ENCODE peak calls at places on chromosomes 13 and 19, in six cellular contexts. C is body of pancreas, W is esophagus squamous epithelium, K is left lung, S is thoracic aorta, N is ascending aorta. M is an unnamed sample.

GRCh38 chr13:113084943-113085540 is 20.5 kb upstream of the F7 start:
- DNase-seq in C (no peak), W (no peak), K (no peak), S (no peak), N (no peak), M (no peak)

GRCh38 chr13:109494955-109495354 is 291.4 kb downstream of the IRS2 start:
- DNase-seq in C (no peak), W (no peak), K (no peak), S (no peak), N (no peak), M (no peak)

GRCh38 chr13:26699197-26699490 is 61.4 kb downstream of the GPR12 start:
- DNase-seq in C (no peak), W (no peak), K (no peak), S (no peak), N (no peak), M (no peak)

GRCh38 chr13:108769213-108770070 is 140.0 kb downstream of the MYO16 start:
- DNase-seq in C (no peak), W (no peak), K (no peak), S (no peak), N (no peak), M (no peak)

GRCh38 chr19:49097453-49098288 is 12.4 kb downstream of the SNRNP70 start:
- DNase-seq in C (peak), W (no peak), K (peak), S (no peak), N (peak), M (peak)

GRCh38 chr13:99922631-99923404 is 48.7 kb downstream of the ZIC5 start:
- DNase-seq in C (no peak), W (no peak), K (no peak), S (no peak), N (no peak), M (no peak)

GRCh38 chr19:38666662-38667448 is 19.4 kb downstream of the ACTN4 start:
- DNase-seq in C (peak), W (no peak), K (no peak), S (no peak), N (peak), M (no peak)

GRCh38 chr13:85974604-85975366 is 175.6 kb upstream of the SLITRK6 start:
- DNase-seq in C (no peak), W (no peak), K (no peak), S (no peak), N (no peak), M (no peak)

GRCh38 chr19:15252398-15253018 is 20.3 kb upstream of the EPHX3 start:
- DNase-seq in C (no peak), W (no peak), K (no peak), S (no peak), N (peak), M (no peak)
- TF ChIP-seq CTCF in C (no peak), W (peak), K (no peak), S (peak), N (peak), M (peak)

GRCh38 chr19:29965529-29965928 is 23.5 kb downstream of the URI1 start:
- DNase-seq in C (no peak), W (no peak), K (no peak), S (no peak), N (no peak), M (peak)

GRCh38 chr19:29963576-29963975 is 21.5 kb downstream of the URI1 start:
- DNase-seq in C (peak), W (no peak), K (no peak), S (no peak), N (no peak), M (no peak)

GRCh38 chr19:29962777-29963176 is 20.7 kb downstream of the URI1 start:
- DNase-seq in C (no peak), W (no peak), K (no peak), S (no peak), N (no peak), M (no peak)

GRCh38 chr19:29966594-29967249 is 24.7 kb downstream of the URI1 start:
- DNase-seq in C (no peak), W (no peak), K (no peak), S (no peak), N (no peak), M (no peak)

DNA sequence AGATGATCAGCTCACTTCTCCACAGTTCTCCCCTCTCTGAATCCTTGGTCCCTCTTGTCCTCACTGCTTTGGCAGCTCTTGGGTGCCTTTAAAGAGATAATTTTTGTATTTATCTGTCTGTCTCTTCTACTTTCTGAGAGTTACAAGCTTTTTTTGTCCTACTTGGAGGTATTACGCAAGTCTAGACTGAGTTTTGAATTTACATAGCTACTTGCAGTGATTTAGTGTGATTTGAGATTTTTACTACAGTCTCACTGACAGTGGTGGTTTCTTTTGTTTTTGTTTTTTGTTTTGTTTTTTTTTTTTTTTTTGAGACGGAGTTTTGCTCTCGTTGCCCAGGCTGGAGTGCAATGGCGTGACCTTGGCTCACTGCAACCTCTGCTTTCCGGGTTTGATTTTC is 22.1 kb downstream of the URI1 start:
- DNase-seq in C (no peak), W (no peak), K (no peak), S (no peak), N (no peak), M (no peak)
- H3K4me3 ChIP-seq in C (no peak), W (no peak), K (no peak), S (no peak), N (no peak), M (no peak)

DNA sequence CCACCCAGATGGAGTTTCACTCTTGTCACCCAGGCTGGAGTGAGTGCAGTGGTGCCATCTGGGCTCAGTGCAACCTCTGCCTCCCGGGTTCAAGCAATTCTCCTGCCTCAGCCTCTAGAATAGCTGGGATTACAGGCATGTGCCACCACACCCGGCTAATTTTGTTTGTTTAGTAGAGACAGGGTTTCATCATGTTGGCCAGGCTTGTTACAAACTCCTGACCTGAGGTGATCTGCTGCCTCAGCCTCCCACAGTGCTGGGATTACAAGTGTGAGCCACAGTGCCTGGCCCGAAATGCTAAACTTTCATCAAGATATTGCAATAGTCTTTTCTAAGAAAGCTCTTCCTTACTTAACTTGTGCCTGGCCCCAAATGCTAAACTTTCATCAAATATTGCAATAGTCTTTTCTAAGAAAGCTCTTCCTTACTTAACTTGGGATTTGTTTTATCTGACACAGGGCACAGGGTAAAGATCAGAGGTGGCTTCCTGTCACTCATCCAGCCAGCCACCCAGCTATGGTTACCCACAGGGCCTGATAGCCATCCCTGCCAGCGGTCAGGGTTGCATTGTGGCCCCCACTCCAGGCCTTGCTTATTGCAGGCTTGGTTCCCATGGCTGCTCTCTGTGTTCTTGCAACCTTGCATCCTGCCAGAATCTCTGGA is 352.3 kb upstream of the TMTC4 start:
- DNase-seq in C (no peak), W (no peak), K (no peak), S (no peak), N (no peak), M (no peak)
- TF ChIP-seq CTCF in C (no peak), W (no peak), K (no peak), S (no peak), N (no peak), M (no peak)

GRCh38 chr19:2170219-2170618 is 6.5 kb downstream of the DOT1L start:
- DNase-seq in C (no peak), W (no peak), K (no peak), S (no peak), N (no peak), M (no peak)

GRCh38 chr19:2173841-2174577 is 10.3 kb downstream of the DOT1L start:
- DNase-seq in C (no peak), W (no peak), K (no peak), S (no peak), N (no peak), M (no peak)

GRCh38 chr19:2173388-2173787 is 9.7 kb downstream of the DOT1L start:
- DNase-seq in C (no peak), W (no peak), K (no peak), S (no peak), N (no peak), M (no peak)

GRCh38 chr19:2170987-2171348 is 7.2 kb downstream of the DOT1L start:
- DNase-seq in C (no peak), W (no peak), K (no peak), S (no peak), N (no peak), M (no peak)

GRCh38 chr19:2171349-2172145 is 7.8 kb downstream of the DOT1L start:
- DNase-seq in C (peak), W (no peak), K (no peak), S (no peak), N (no peak), M (no peak)
- H3K4me3 ChIP-seq in C (no peak), W (no peak), K (no peak), S (no peak), N (no peak), M (no peak)

DNA sequence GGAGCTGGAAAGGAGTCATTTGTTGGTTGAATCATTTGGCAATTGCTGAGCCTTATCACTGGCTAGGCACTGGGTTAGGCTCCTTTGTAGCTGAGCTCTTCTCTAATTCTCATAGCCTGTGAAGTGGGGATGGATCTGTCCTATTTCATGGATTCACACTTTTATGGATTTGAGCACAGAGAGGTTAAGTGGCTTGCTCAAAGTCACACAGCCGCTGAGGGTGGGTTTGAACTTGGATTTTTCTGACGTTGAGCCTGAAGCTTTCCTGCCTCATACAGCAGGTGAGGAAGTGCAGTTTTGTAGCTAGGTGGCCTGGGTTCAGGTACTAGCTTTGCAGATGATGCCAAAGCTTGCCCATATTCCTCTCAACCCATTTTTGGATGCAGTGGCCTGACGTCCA is 19.4 kb downstream of the CYP4F22 start:
- DNase-seq in C (no peak), W (no peak), K (no peak), S (no peak), N (no peak), M (no peak)
- TF ChIP-seq CTCF in C (no peak), W (no peak), K (no peak), S (no peak), N (no peak), M (no peak)

DNA sequence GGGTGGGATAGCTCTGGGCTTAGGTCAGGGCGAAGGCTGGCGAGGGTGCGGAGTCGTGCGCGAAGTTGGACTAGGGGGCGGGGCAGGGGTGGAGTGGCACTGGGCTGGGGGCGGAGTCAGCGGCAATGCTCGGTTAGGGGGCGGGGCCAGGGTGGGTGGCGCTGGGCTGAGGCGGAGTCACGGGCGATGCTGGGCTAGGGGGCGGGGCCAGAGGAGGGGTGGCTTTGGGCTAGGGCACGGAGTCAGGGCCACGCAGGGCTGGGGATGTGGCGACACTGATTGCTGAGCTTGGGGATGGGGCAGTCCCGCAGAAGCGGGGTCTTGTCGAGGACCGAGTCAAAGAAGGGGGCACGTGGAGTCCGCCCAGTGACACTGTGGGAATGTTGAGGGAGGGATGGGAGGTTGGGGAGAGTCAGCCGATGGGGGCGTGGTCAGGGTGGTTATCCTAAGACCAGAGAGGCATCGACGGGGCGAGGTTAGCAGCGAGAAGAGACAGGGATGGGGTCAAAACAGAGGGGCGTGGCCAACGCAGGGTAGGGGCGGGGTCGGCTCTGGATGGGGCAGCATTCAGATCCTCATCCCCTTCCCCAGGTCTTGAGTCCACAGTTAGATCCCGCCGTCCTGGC is 8.7 kb downstream of the HOMER3 start:
- DNase-seq in C (peak), W (no peak), K (peak), S (peak), N (peak), M (no peak)
- H3K4me3 ChIP-seq in C (no peak), W (peak), K (peak), S (no peak), N (no peak), M (no peak)

DNA sequence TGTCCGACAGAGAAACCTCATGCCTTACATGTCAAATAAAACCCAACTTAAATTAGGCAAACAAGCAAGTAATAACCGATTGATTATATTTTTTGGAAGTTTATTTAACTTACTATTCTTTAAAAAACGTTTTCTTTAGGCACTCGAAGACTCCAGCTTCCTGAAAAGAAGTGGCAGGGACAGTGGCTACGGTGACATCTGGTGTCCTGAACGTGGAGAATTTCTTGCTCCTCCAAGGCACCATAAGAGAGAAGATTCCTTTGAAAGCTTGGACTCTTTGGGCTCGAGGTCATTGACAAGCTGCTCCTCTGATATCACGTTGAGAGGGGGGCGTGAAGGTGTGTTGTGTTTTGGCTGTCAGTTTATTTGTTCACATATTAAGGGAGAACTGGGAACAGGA is 164.4 kb downstream of the LMO7 start:
- DNase-seq in C (no peak), W (no peak), K (no peak), S (no peak), N (no peak), M (no peak)
- TF ChIP-seq CTCF in C (no peak), W (no peak), K (no peak), S (no peak), N (peak), M (no peak)

GRCh38 chr19:2290441-2291184 is 8.6 kb upstream of the PEAK3 start:
- DNase-seq in C (peak), W (no peak), K (no peak), S (no peak), N (no peak), M (no peak)
- H3K4me3 ChIP-seq in C (no peak), W (peak), K (peak), S (peak), N (peak), M (no peak)